ENCODE peak calls at places on chromosomes 3 and 15, in five cellular contexts. J is GM23338, H is HCT116, D is SK-N-SH, Z is breast epithelium. C is an unnamed sample. For H3K27me3, the result is how much of the 10 kb centered on the place peaks cover.

GRCh38 chr3:27878012-27878383 is 155.9 kb upstream of the EOMES start:
- DNase-seq in J (no peak), H (no peak), D (no peak), Z (no peak), C (no peak)

GRCh38 chr15:55968923-55969322 is 24.5 kb downstream of the NEDD4 start:
- DNase-seq in J (no peak), H (no peak), D (no peak), Z (no peak), C (no peak)

GRCh38 chr3:43581343-43581742 is 40.5 kb downstream of the ANO10 start:
- DNase-seq in J (no peak), H (no peak), D (no peak), Z (no peak), C (no peak)

GRCh38 chr3:174767853-174768382 is 91.2 kb upstream of the NAALADL2 start:
- DNase-seq in J (no peak), H (no peak), D (no peak), Z (no peak), C (no peak)

GRCh38 chr3:56219894-56220805 is 248.1 kb downstream of the ERC2 start:
- DNase-seq in J (no peak), H (no peak), D (peak), Z (no peak), C (no peak)

GRCh38 chr15:63348392-63348791 is 33.3 kb downstream of the CA12 start:
- DNase-seq in J (no peak), H (no peak), D (peak), Z (peak), C (peak)

GRCh38 chr15:47326934-47327333 is 390.4 kb upstream of the SEMA6D start:
- DNase-seq in J (no peak), H (no peak), D (no peak), Z (no peak), C (no peak)

GRCh38 chr3:15295506-15295905 is 36.9 kb downstream of the SH3BP5 start:
- DNase-seq in J (no peak), H (no peak), D (no peak), Z (no peak), C (no peak)

GRCh38 chr3:187878776-187879524 is 133.7 kb upstream of the BCL6 start:
- DNase-seq in J (no peak), H (no peak), D (no peak), Z (no peak), C (no peak)

GRCh38 chr3:53817809-53818208 is 28.4 kb downstream of the CHDH start:
- DNase-seq in J (no peak), H (no peak), D (no peak), Z (no peak), C (no peak)

GRCh38 chr15:42608110-42608531 is 32.7 kb downstream of the STARD9 start:
- DNase-seq in J (no peak), H (no peak), D (no peak), Z (no peak), C (no peak)

GRCh38 chr15:74233864-74234597 is 2.1 kb upstream of the CCDC33 start:
- DNase-seq in J (no peak), H (no peak), D (peak), Z (no peak), C (no peak)

GRCh38 chr15:78182821-78183220 is 33.7 kb downstream of the IDH3A start:
- DNase-seq in J (no peak), H (no peak), D (no peak), Z (no peak), C (no peak)

GRCh38 chr15:90004671-90005070 is 3.5 kb downstream of the ZNF710 start:
- DNase-seq in J (no peak), H (no peak), D (no peak), Z (no peak), C (no peak)

GRCh38 chr3:14283092-14283820 is 104.6 kb downstream of the LSM3 start:
- DNase-seq in J (no peak), H (no peak), D (no peak), Z (no peak), C (no peak)
- H3K27me3 ChIP-seq in J (under half), H (under half), D (under half), Z (under half), C (under half)

DNA sequence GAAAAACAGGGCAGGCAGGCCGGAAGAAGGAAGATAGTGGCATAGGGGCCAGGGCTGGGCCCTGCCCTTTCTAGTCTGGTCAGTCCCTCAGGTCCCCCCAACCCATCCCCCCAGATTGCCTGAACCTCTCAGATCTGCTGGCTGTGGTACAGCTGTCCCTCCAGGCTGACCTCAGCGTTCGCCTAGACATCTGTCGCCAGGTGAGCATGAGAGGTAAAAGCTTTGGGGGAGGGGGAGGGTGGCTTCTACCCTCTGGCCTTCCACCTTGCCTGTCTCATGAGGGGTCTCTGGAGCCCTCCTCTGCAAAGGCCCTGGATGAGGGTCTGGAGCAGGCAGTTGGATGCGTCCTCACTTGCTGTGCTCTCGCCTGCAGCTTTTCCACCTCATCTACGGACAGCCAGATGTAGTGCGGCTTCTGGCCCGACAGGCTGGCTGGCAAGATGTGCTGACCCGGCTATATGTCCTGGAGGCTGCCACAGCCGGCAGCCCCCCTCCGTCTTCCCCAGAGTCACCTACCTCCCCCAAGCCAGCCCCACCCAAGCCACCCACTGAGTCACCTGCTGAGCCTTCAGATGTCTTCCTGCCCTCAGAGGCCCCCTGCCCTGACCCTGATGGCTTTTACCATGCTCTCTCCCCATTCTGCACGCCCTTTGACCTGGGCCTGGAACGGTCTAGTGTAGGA is 20.2 kb downstream of the NBEAL2 start:
- DNase-seq in J (no peak), H (no peak), D (peak), Z (no peak), C (no peak)
- TF ChIP-seq POLR2AphosphoS5 in J (no peak), H (no peak), D (no peak), Z (no peak), C (no peak)

GRCh38 chr15:23467110-23467600 is 20.1 kb upstream of the GOLGA6L2 start:
- DNase-seq in J (peak), H (peak), D (peak), Z (no peak), C (no peak)
- TF ChIP-seq CTCF in J (peak), H (peak), D (peak), Z (no peak), C (peak)

DNA sequence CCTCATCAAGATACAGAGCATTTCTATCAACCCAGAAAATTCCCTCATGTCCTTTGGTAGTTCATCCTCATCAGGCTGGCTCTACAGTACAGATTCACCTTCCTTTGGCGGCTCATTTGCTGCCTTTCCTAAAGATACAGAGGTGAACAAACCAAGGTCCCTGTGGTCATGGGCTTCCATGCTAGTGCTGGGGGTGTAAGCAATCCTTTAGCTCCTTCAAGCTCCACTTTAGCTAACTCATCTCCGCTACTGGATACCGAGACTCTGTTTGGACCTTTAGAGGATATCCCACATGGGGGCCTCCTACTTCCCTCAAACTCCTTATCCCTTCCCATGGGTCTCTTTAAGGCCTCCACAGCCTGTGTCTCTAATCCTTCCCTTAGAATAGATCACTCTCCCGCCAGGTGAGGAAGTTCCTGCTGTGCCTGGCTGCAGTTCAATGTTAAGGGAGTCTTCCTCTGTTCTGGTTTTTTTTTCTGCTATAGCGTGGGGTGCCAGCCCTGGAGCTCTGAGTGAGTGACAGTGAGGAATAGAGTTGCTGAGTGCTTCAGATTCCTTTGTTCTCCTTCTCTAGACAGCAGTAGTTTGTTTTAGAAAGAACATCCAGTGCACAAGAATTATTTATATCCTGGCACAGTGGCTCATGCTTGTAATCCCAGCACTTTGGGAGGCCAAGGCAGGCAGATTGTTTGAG is 30.7 kb downstream of the CLEC3B start:
- DNase-seq in J (peak), H (no peak), D (no peak), Z (no peak), C (peak)
- H3K27me3 ChIP-seq in J (half or more), H (under half), D (under half), Z (under half), C (under half)

GRCh38 chr3:133384331-133385027 is 15.4 kb upstream of the BFSP2 start:
- DNase-seq in J (peak), H (peak), D (peak), Z (peak), C (peak)

GRCh38 chr3:133390715-133391114 is 9.1 kb upstream of the BFSP2 start:
- DNase-seq in J (no peak), H (no peak), D (no peak), Z (no peak), C (no peak)

GRCh38 chr3:133387341-133387740 is 12.5 kb upstream of the BFSP2 start:
- DNase-seq in J (no peak), H (no peak), D (no peak), Z (no peak), C (no peak)

GRCh38 chr3:133386876-133387275 is 13.0 kb upstream of the BFSP2 start:
- DNase-seq in J (no peak), H (no peak), D (no peak), Z (no peak), C (no peak)

DNA sequence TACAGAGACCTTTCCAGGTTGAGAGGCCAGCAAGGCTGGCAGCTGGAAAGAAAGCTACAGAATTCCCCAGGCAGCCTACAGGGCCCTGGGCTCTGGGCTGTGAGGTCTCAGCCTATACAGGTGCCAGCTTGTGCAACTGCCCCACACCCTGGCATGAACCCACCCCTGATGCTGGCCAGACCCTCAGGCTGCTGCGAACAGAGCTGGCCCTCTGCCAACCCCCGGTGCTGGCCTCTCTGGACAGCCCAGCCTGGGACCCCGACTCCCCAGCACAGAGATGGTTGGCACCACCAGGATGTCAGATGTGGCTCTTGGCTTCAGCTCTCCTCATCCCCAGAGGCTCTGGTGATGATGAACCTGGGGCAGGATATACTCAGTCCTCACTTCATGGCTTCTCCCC is 11.2 kb upstream of the BFSP2 start:
- DNase-seq in J (no peak), H (no peak), D (peak), Z (no peak), C (no peak)
- TF ChIP-seq POLR2AphosphoS5 in J (no peak), H (no peak), D (no peak), Z (no peak), C (no peak)

DNA sequence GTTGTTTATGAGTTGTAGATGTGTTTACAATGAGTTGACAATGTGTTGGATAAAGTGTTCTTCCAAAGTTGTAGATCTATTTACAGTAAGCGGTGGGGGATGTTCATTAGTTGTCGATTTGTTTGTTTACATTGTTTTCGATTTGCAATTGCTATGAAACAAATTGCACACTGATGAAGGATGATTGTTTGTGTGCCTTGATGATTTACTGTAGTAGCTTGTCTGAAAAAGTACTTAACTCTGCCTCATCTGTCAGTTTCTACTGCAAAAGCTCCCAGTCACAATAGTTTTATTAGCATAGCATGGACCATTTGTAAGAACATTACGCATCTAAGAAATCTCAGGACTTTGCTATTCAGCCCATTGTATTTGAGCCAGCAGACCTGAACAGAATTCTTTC is 453.2 kb upstream of the DPH6 start:
- DNase-seq in J (no peak), H (no peak), D (no peak), Z (no peak), C (no peak)
- TF ChIP-seq CTCF in J (no peak), H (no peak), D (no peak), Z (no peak), C (no peak)

GRCh38 chr15:66253643-66254363 is at the start of gene MEGF11:
- DNase-seq in J (peak), H (no peak), D (peak), Z (no peak), C (no peak)
- H3K27me3 ChIP-seq in J (half or more), H (under half), D (half or more), Z (under half), C (under half)

GRCh38 chr3:50587806-50588758 is 18.8 kb downstream of the HEMK1 start:
- DNase-seq in J (no peak), H (no peak), D (no peak), Z (no peak), C (no peak)
- TF ChIP-seq POLR2AphosphoS5 in J (no peak), H (no peak), D (no peak), Z (no peak), C (no peak)